ENCODE peak calls at places on chromosome 21, in four cellular contexts. R, T, L and G are unnamed samples.

GRCh38 chr21:46363698-46364097 is 39.7 kb downstream of the PCNT start:
- DNase-seq in R (no peak), T (no peak), L (no peak), G (peak; percentile 14)

GRCh38 chr21:45761703-45762102 is 118.2 kb downstream of the PCBP3 start:
- DNase-seq in R (no peak), T (no peak), L (no peak), G (no peak)

GRCh38 chr21:39117571-39117970 is 65.7 kb downstream of the PSMG1 start:
- DNase-seq in R (no peak), T (no peak), L (no peak), G (no peak)

GRCh38 chr21:21156397-21156796 is 158.2 kb downstream of the NCAM2 start:
- DNase-seq in R (no peak), T (no peak), L (no peak), G (no peak)

GRCh38 chr21:36606292-36606982 is 92.5 kb upstream of the SIM2 start:
- DNase-seq in R (no peak), T (no peak), L (no peak), G (no peak)

GRCh38 chr21:45458281-45459170 is 53.6 kb downstream of the COL18A1 start:
- DNase-seq in R (no peak), T (no peak), L (no peak), G (peak; percentile 32)

GRCh38 chr21:35850029-35850428 is 210.3 kb downstream of the SETD4 start:
- DNase-seq in R (no peak), T (no peak), L (no peak), G (no peak)

GRCh38 chr21:17921579-17922530 is 102.7 kb upstream of the C21orf91 start:
- DNase-seq in R (no peak), T (no peak), L (no peak), G (no peak)

GRCh38 chr21:44996983-44997936 is 57.4 kb downstream of the SLX9 start:
- DNase-seq in R (peak; percentile 39), T (no peak), L (no peak), G (peak; percentile 34)

GRCh38 chr21:41671859-41672542 is 94.9 kb downstream of the RIPK4 start:
- DNase-seq in R (no peak), T (no peak), L (no peak), G (peak; percentile 37)

GRCh38 chr21:43274946-43275310 is 106.1 kb downstream of the CRYAA start:
- DNase-seq in R (peak; percentile 23), T (no peak), L (no peak), G (peak; percentile 18)

GRCh38 chr21:45509566-45510465 is 32.4 kb downstream of the SLC19A1 start:
- DNase-seq in R (peak; percentile 46), T (no peak), L (no peak), G (peak; percentile 36)

GRCh38 chr21:42013338-42013737 is 3.2 kb upstream of the ZBTB21 start:
- DNase-seq in R (no peak), T (peak; percentile 92), L (peak; percentile 63), G (no peak)

GRCh38 chr21:43354666-43355065 is 72.3 kb downstream of the SIK1 start:
- DNase-seq in R (no peak), T (no peak), L (no peak), G (no peak)

GRCh38 chr21:44065428-44065827 is 41.8 kb upstream of the PWP2 start:
- DNase-seq in R (no peak), T (no peak), L (no peak), G (no peak)

GRCh38 chr21:38379171-38379570 is 119.1 kb downstream of the ERG start:
- DNase-seq in R (no peak), T (no peak), L (no peak), G (no peak)

GRCh38 chr21:42666023-42666747 is 12.8 kb downstream of the PDE9A start:
- DNase-seq in R (no peak), T (no peak), L (no peak), G (no peak)

GRCh38 chr21:46037338-46038325 is 56.1 kb downstream of the COL6A1 start:
- DNase-seq in R (no peak), T (no peak), L (no peak), G (no peak)

GRCh38 chr21:34884346-34884929 is 164.7 kb downstream of the RUNX1 start:
- DNase-seq in R (no peak), T (no peak), L (no peak), G (no peak)

GRCh38 chr21:39084979-39085729 is 98.1 kb downstream of the PSMG1 start:
- DNase-seq in R (no peak), T (no peak), L (no peak), G (no peak)

GRCh38 chr21:45019887-45020537 is 54.4 kb upstream of the ADARB1 start:
- DNase-seq in R (no peak), T (no peak), L (no peak), G (peak; percentile 40)